ENCODE peak calls at places on chromosomes 16 and 17, in eight cellular contexts. One of them, this sample, is unnamed.

GRCh38 chr16:89574681-89575246 is 794 bp upstream of the CPNE7 start:
- DNase-seq in HCT116: peak
- DNase-seq in OCI-LY7: peak
- DNase-seq in PC-3: peak
- DNase-seq in MM.1S: peak
- DNase-seq in neural progenitor cell: peak
- DNase-seq in hepatocyte: peak
- DNase-seq in GM23248: peak
- DNase-seq in this sample: peak

GRCh38 chr17:11300201-11300600 is 59.2 kb downstream of the SHISA6 start:
- DNase-seq in GM23248: no peak
- DNase-seq in PC-3: no peak
- DNase-seq in MM.1S: no peak
- DNase-seq in hepatocyte: no peak
- DNase-seq in OCI-LY7: no peak
- DNase-seq in neural progenitor cell: no peak
- DNase-seq in HCT116: no peak
- DNase-seq in this sample: no peak

GRCh38 chr17:41984454-41984853 is 17.9 kb downstream of the CNP start:
- DNase-seq in MM.1S: no peak
- DNase-seq in neural progenitor cell: no peak
- DNase-seq in PC-3: no peak
- DNase-seq in GM23248: no peak
- DNase-seq in hepatocyte: no peak
- DNase-seq in HCT116: no peak
- DNase-seq in OCI-LY7: no peak
- DNase-seq in this sample: no peak

GRCh38 chr17:6548578-6549330 is 7.6 kb downstream of the PITPNM3 start:
- DNase-seq in MM.1S: peak
- DNase-seq in hepatocyte: peak
- DNase-seq in HCT116: no peak
- DNase-seq in PC-3: peak
- DNase-seq in GM23248: no peak
- DNase-seq in neural progenitor cell: no peak
- DNase-seq in OCI-LY7: peak
- DNase-seq in this sample: no peak

GRCh38 chr17:16507918-16508533 is 16.0 kb upstream of the LRRC75A start:
- DNase-seq in PC-3: peak
- DNase-seq in MM.1S: no peak
- DNase-seq in GM23248: peak
- DNase-seq in HCT116: no peak
- DNase-seq in hepatocyte: peak
- DNase-seq in neural progenitor cell: no peak
- DNase-seq in OCI-LY7: no peak
- DNase-seq in this sample: no peak

GRCh38 chr17:50270430-50271172 is 3.7 kb upstream of the TMEM92 start:
- DNase-seq in neural progenitor cell: peak
- DNase-seq in GM23248: peak
- DNase-seq in MM.1S: no peak
- DNase-seq in HCT116: no peak
- DNase-seq in PC-3: no peak
- DNase-seq in OCI-LY7: no peak
- DNase-seq in hepatocyte: peak
- DNase-seq in this sample: peak

GRCh38 chr17:43171761-43172487 is 910 bp downstream of the NBR1 start:
- DNase-seq in HCT116: peak
- DNase-seq in GM23248: peak
- DNase-seq in PC-3: peak
- DNase-seq in neural progenitor cell: peak
- DNase-seq in OCI-LY7: peak
- DNase-seq in MM.1S: peak
- DNase-seq in hepatocyte: peak
- DNase-seq in this sample: peak

GRCh38 chr17:9120471-9120870 is 99.2 kb downstream of the NTN1 start:
- DNase-seq in GM23248: no peak
- DNase-seq in PC-3: no peak
- DNase-seq in HCT116: peak
- DNase-seq in neural progenitor cell: peak
- DNase-seq in MM.1S: no peak
- DNase-seq in hepatocyte: no peak
- DNase-seq in OCI-LY7: no peak
- DNase-seq in this sample: peak

GRCh38 chr16:48617711-48618148 is 7.8 kb upstream of the N4BP1 start:
- DNase-seq in OCI-LY7: no peak
- DNase-seq in hepatocyte: no peak
- DNase-seq in neural progenitor cell: no peak
- DNase-seq in MM.1S: no peak
- DNase-seq in PC-3: no peak
- DNase-seq in GM23248: peak
- DNase-seq in HCT116: no peak
- DNase-seq in this sample: no peak

GRCh38 chr17:73189417-73190099 is 3.3 kb upstream of the COG1 start:
- DNase-seq in neural progenitor cell: peak
- DNase-seq in hepatocyte: peak
- DNase-seq in PC-3: peak
- DNase-seq in HCT116: peak
- DNase-seq in MM.1S: peak
- DNase-seq in GM23248: peak
- DNase-seq in OCI-LY7: peak
- DNase-seq in this sample: peak

GRCh38 chr17:61174310-61174709 is 225.3 kb upstream of the TBX2 start:
- DNase-seq in PC-3: no peak
- DNase-seq in GM23248: no peak
- DNase-seq in MM.1S: no peak
- DNase-seq in neural progenitor cell: no peak
- DNase-seq in OCI-LY7: no peak
- DNase-seq in HCT116: no peak
- DNase-seq in hepatocyte: no peak
- DNase-seq in this sample: no peak

GRCh38 chr17:82937411-82938371 is 97.9 kb upstream of the ZNF750 start:
- DNase-seq in OCI-LY7: no peak
- DNase-seq in PC-3: no peak
- DNase-seq in neural progenitor cell: no peak
- DNase-seq in HCT116: no peak
- DNase-seq in GM23248: no peak
- DNase-seq in MM.1S: no peak
- DNase-seq in hepatocyte: no peak
- DNase-seq in this sample: peak

GRCh38 chr16:11328172-11329079 is 16.8 kb upstream of the RMI2 start:
- DNase-seq in hepatocyte: peak
- DNase-seq in PC-3: peak
- DNase-seq in neural progenitor cell: peak
- DNase-seq in HCT116: peak
- DNase-seq in OCI-LY7: peak
- DNase-seq in GM23248: peak
- DNase-seq in MM.1S: peak
- DNase-seq in this sample: peak

GRCh38 chr17:78779848-78780247 is 2.2 kb downstream of the CYTH1 start:
- DNase-seq in OCI-LY7: peak
- DNase-seq in PC-3: no peak
- DNase-seq in MM.1S: peak
- DNase-seq in neural progenitor cell: peak
- DNase-seq in GM23248: no peak
- DNase-seq in HCT116: no peak
- DNase-seq in hepatocyte: no peak
- DNase-seq in this sample: no peak

GRCh38 chr17:7251330-7252175 is at the start of gene CTDNEP1:
- DNase-seq in HCT116: peak
- DNase-seq in PC-3: peak
- DNase-seq in OCI-LY7: peak
- DNase-seq in hepatocyte: peak
- DNase-seq in MM.1S: peak
- DNase-seq in neural progenitor cell: peak
- DNase-seq in GM23248: peak
- DNase-seq in this sample: peak

GRCh38 chr17:65824901-65825300 is 263.5 kb upstream of the AXIN2 start:
- DNase-seq in hepatocyte: no peak
- DNase-seq in OCI-LY7: no peak
- DNase-seq in MM.1S: no peak
- DNase-seq in GM23248: no peak
- DNase-seq in HCT116: no peak
- DNase-seq in neural progenitor cell: no peak
- DNase-seq in PC-3: no peak
- DNase-seq in this sample: no peak

GRCh38 chr17:27569257-27569722 is 61.7 kb upstream of the LGALS9 start:
- DNase-seq in hepatocyte: peak
- DNase-seq in PC-3: peak
- DNase-seq in neural progenitor cell: peak
- DNase-seq in HCT116: no peak
- DNase-seq in OCI-LY7: peak
- DNase-seq in MM.1S: no peak
- DNase-seq in GM23248: peak
- DNase-seq in this sample: peak

GRCh38 chr17:68197997-68198930 is 49.6 kb upstream of the AMZ2 start:
- DNase-seq in PC-3: peak
- DNase-seq in HCT116: no peak
- DNase-seq in MM.1S: no peak
- DNase-seq in OCI-LY7: no peak
- DNase-seq in hepatocyte: peak
- DNase-seq in GM23248: no peak
- DNase-seq in neural progenitor cell: peak
- DNase-seq in this sample: peak

GRCh38 chr17:41131979-41132378 is 8.0 kb upstream of the KRTAP4-12 start:
- DNase-seq in PC-3: peak
- DNase-seq in hepatocyte: no peak
- DNase-seq in MM.1S: no peak
- DNase-seq in neural progenitor cell: no peak
- DNase-seq in GM23248: peak
- DNase-seq in HCT116: peak
- DNase-seq in OCI-LY7: no peak
- DNase-seq in this sample: no peak

GRCh38 chr17:60327122-60327869 is 64.6 kb downstream of the USP32 start:
- DNase-seq in hepatocyte: no peak
- DNase-seq in GM23248: no peak
- DNase-seq in HCT116: no peak
- DNase-seq in neural progenitor cell: peak
- DNase-seq in OCI-LY7: no peak
- DNase-seq in MM.1S: no peak
- DNase-seq in PC-3: no peak
- DNase-seq in this sample: peak

GRCh38 chr17:66152756-66153155 is 39.2 kb downstream of the CEP112 start:
- DNase-seq in PC-3: no peak
- DNase-seq in OCI-LY7: no peak
- DNase-seq in neural progenitor cell: no peak
- DNase-seq in MM.1S: no peak
- DNase-seq in hepatocyte: no peak
- DNase-seq in HCT116: no peak
- DNase-seq in GM23248: peak
- DNase-seq in this sample: no peak

GRCh38 chr16:7132465-7132864 is 200.2 kb upstream of the RBFOX1 start:
- DNase-seq in neural progenitor cell: no peak
- DNase-seq in GM23248: no peak
- DNase-seq in PC-3: no peak
- DNase-seq in OCI-LY7: no peak
- DNase-seq in HCT116: no peak
- DNase-seq in hepatocyte: no peak
- DNase-seq in MM.1S: no peak
- DNase-seq in this sample: no peak

GRCh38 chr17:75706042-75706728 is 15.1 kb upstream of the ITGB4 start:
- DNase-seq in hepatocyte: no peak
- DNase-seq in GM23248: no peak
- DNase-seq in PC-3: no peak
- DNase-seq in neural progenitor cell: no peak
- DNase-seq in HCT116: no peak
- DNase-seq in MM.1S: no peak
- DNase-seq in OCI-LY7: no peak
- DNase-seq in this sample: no peak
- H3K4me2 ChIP-seq in hepatocyte: no peak
- H3K4me2 ChIP-seq in GM23248: no peak
- H3K4me2 ChIP-seq in PC-3: peak
- H3K4me2 ChIP-seq in neural progenitor cell: no peak
- H3K4me2 ChIP-seq in HCT116: peak
- H3K4me2 ChIP-seq in MM.1S: no peak
- H3K4me2 ChIP-seq in OCI-LY7: no peak
- H3K4me2 ChIP-seq in this sample: no peak

GRCh38 chr16:85986931-85987749 is 88.2 kb downstream of the IRF8 start:
- DNase-seq in OCI-LY7: peak
- DNase-seq in HCT116: no peak
- DNase-seq in MM.1S: peak
- DNase-seq in neural progenitor cell: peak
- DNase-seq in GM23248: no peak
- DNase-seq in PC-3: no peak
- DNase-seq in hepatocyte: no peak
- DNase-seq in this sample: peak
- TF ChIP-seq EZH2phosphoT487 in OCI-LY7: no peak
- TF ChIP-seq EZH2phosphoT487 in HCT116: no peak
- TF ChIP-seq EZH2phosphoT487 in MM.1S: no peak
- TF ChIP-seq EZH2phosphoT487 in neural progenitor cell: no peak
- TF ChIP-seq EZH2phosphoT487 in GM23248: no peak
- TF ChIP-seq EZH2phosphoT487 in PC-3: no peak
- TF ChIP-seq EZH2phosphoT487 in hepatocyte: no peak
- TF ChIP-seq EZH2phosphoT487 in this sample: no peak

GRCh38 chr16:814974-815373 is 14.4 kb upstream of the GNG13 start:
- DNase-seq in HCT116: no peak
- DNase-seq in OCI-LY7: no peak
- DNase-seq in neural progenitor cell: no peak
- DNase-seq in PC-3: no peak
- DNase-seq in GM23248: peak
- DNase-seq in hepatocyte: no peak
- DNase-seq in MM.1S: no peak
- DNase-seq in this sample: no peak
- H3K4me2 ChIP-seq in HCT116: peak
- H3K4me2 ChIP-seq in OCI-LY7: no peak
- H3K4me2 ChIP-seq in neural progenitor cell: no peak
- H3K4me2 ChIP-seq in PC-3: no peak
- H3K4me2 ChIP-seq in GM23248: peak
- H3K4me2 ChIP-seq in hepatocyte: no peak
- H3K4me2 ChIP-seq in MM.1S: no peak
- H3K4me2 ChIP-seq in this sample: no peak

DNA sequence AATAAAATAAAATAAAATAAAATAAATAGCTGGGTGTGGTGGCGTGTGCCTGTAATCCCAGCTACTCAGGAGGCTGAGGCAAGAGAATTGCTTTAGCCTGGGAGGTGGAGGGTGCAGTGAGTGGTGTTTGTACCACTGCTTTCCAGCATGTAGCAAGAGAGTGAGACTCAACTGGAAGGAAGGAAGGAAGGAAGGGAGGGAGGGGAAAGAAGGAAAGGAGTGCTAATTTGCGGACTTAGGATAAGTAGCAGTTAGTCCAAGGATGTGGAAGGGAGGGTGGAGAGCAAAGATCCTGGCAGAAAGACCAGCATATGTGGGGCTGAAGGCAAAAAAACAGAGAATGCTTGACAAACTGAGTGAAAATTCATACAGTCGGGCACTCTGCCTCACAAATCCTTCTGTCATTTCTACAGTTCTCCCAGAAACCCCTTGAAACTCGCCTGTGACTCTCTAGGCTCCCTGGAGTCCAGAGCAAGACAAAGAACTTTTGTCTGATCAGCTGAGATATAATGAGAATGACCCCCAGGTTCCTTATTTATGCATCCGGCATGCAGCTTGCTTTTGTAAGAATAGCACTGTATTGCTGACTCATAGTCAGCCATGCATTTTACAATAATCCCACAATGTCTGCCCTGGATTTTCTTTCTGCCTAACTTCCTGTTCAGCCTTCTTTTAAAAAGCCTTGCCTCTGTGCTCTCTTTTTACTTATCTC is 31.5 kb downstream of the CDK5RAP3 start:
- DNase-seq in HCT116: no peak
- DNase-seq in hepatocyte: peak
- DNase-seq in MM.1S: no peak
- DNase-seq in GM23248: peak
- DNase-seq in PC-3: peak
- DNase-seq in OCI-LY7: peak
- DNase-seq in neural progenitor cell: peak
- DNase-seq in this sample: no peak
- TF ChIP-seq EZH2phosphoT487 in HCT116: no peak
- TF ChIP-seq EZH2phosphoT487 in hepatocyte: no peak
- TF ChIP-seq EZH2phosphoT487 in MM.1S: no peak
- TF ChIP-seq EZH2phosphoT487 in GM23248: no peak
- TF ChIP-seq EZH2phosphoT487 in PC-3: no peak
- TF ChIP-seq EZH2phosphoT487 in OCI-LY7: no peak
- TF ChIP-seq EZH2phosphoT487 in neural progenitor cell: no peak
- TF ChIP-seq EZH2phosphoT487 in this sample: no peak

GRCh38 chr17:29110372-29110757 is 67.4 kb downstream of the PIPOX start:
- DNase-seq in PC-3: no peak
- DNase-seq in hepatocyte: no peak
- DNase-seq in MM.1S: no peak
- DNase-seq in HCT116: no peak
- DNase-seq in GM23248: no peak
- DNase-seq in neural progenitor cell: no peak
- DNase-seq in OCI-LY7: no peak
- DNase-seq in this sample: no peak
- H3K4me2 ChIP-seq in PC-3: no peak
- H3K4me2 ChIP-seq in hepatocyte: no peak
- H3K4me2 ChIP-seq in MM.1S: no peak
- H3K4me2 ChIP-seq in HCT116: no peak
- H3K4me2 ChIP-seq in GM23248: no peak
- H3K4me2 ChIP-seq in neural progenitor cell: no peak
- H3K4me2 ChIP-seq in OCI-LY7: no peak
- H3K4me2 ChIP-seq in this sample: no peak